ENCODE peak calls at places on chromosome 15, in five cellular contexts. X, Y, W, L and A are unnamed samples.

GRCh38 chr15:64247906-64248541 is 85.2 kb upstream of the PPIB start:
- DNase-seq in X (peak; percentile 90), Y (peak; percentile 95), W (no peak), L (peak; percentile 59), A (peak; percentile 93)

GRCh38 chr15:91469627-91470567 is 369.8 kb downstream of the SV2B start:
- DNase-seq in X (no peak), Y (no peak), W (no peak), L (peak; percentile 44), A (no peak)

GRCh38 chr15:98663045-98663444 is 14.7 kb downstream of the IGF1R start:
- DNase-seq in X (no peak), Y (no peak), W (peak; percentile 59), L (no peak), A (no peak)

GRCh38 chr15:56351362-56351761 is 13.9 kb upstream of the TEX9 start:
- DNase-seq in X (no peak), Y (no peak), W (no peak), L (no peak), A (no peak)

GRCh38 chr15:41042851-41043250 is 73.2 kb downstream of the INO80 start:
- DNase-seq in X (no peak), Y (no peak), W (no peak), L (no peak), A (no peak)

GRCh38 chr15:60840703-60841411 is 361.9 kb upstream of the ICE2 start:
- DNase-seq in X (no peak), Y (no peak), W (no peak), L (no peak), A (no peak)

GRCh38 chr15:77419836-77420609 is at the start of gene PEAK1:
- DNase-seq in X (peak; percentile 98), Y (peak; percentile 99), W (peak; percentile 98), L (peak; percentile 93), A (peak; percentile 97)

GRCh38 chr15:88911766-88912118 is 1.4 kb downstream of the MFGE8 start:
- DNase-seq in X (peak; percentile 70), Y (peak; percentile 53), W (no peak), L (peak; percentile 58), A (no peak)

GRCh38 chr15:27017168-27017809 is 46.3 kb downstream of the GABRG3 start:
- DNase-seq in X (peak; percentile 58), Y (peak; percentile 81), W (peak; percentile 94), L (peak; percentile 71), A (peak; percentile 73)

DNA sequence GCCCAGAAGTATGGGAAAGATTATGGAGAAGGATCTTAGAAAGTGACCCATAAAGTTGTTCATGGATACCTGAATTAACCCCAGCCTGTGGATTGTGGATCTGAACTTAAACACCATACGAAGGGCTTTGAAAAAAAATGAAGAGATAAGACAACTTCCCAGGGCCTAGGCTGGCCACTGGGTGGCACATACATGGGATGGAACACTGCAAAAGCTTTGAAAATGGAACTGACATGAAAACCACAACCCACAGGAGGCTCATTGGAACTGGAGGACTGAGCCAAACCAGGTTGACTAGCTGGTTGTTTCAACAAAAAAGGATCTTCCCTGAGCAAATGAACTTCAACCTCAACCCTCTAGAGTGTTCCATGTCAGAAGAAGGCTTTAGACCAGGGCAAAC is 34.5 kb downstream of the FMN1 start:
- DNase-seq in X (no peak), Y (peak; percentile 20), W (no peak), L (no peak), A (no peak)
- H3K27ac ChIP-seq in X (no peak overlapping the region), Y (no peak overlapping the region), W (no peak overlapping the region), L (no peak overlapping the region), A (no peak overlapping the region)

GRCh38 chr15:92655178-92655995 is at the start of gene FAM174B:
- DNase-seq in X (no peak), Y (peak; percentile 68), W (peak; percentile 78), L (no peak), A (no peak)
- H3K4me3 ChIP-seq in X (peak within 1 kb of the TSS; percentile 43), Y (peak within 1 kb of the TSS; percentile 57), W (peak within 1 kb of the TSS; percentile 57), L (no peak within 1 kb of the TSS), A (no peak within 1 kb of the TSS)

GRCh38 chr15:36090276-36090946 is 489.0 kb upstream of the CDIN1 start:
- DNase-seq in X (no peak), Y (no peak), W (no peak), L (no peak), A (no peak)
- TF ChIP-seq MAFK in X (no peak), Y (no peak), W (no peak), L (no peak), A (no peak)

GRCh38 chr15:96342143-96342466 is 11.6 kb downstream of the NR2F2 start:
- DNase-seq in X (no peak), Y (no peak), W (no peak), L (no peak), A (no peak)
- H3K27ac ChIP-seq in X (peak overlapping the region; percentile 88), Y (no peak overlapping the region), W (no peak overlapping the region), L (no peak overlapping the region), A (no peak overlapping the region)

GRCh38 chr15:31560643-31561042 is 234.0 kb downstream of the KLF13 start:
- DNase-seq in X (no peak), Y (no peak), W (no peak), L (no peak), A (no peak)
- H3K4me3 ChIP-seq in X (no peak overlapping the region), Y (no peak overlapping the region), W (no peak overlapping the region), L (no peak overlapping the region), A (no peak overlapping the region)

GRCh38 chr15:84797801-84798200 is 19.4 kb upstream of the ALPK3 start:
- DNase-seq in X (no peak), Y (no peak), W (no peak), L (no peak), A (no peak)

GRCh38 chr15:84798436-84798946 is 18.7 kb upstream of the ALPK3 start:
- DNase-seq in X (no peak), Y (no peak), W (no peak), L (no peak), A (no peak)

GRCh38 chr15:84800365-84800806 is 16.8 kb upstream of the ALPK3 start:
- DNase-seq in X (no peak), Y (no peak), W (no peak), L (no peak), A (no peak)

GRCh38 chr15:84797212-84797611 is 19.9 kb upstream of the ALPK3 start:
- DNase-seq in X (peak; percentile 87), Y (no peak), W (no peak), L (no peak), A (no peak)

DNA sequence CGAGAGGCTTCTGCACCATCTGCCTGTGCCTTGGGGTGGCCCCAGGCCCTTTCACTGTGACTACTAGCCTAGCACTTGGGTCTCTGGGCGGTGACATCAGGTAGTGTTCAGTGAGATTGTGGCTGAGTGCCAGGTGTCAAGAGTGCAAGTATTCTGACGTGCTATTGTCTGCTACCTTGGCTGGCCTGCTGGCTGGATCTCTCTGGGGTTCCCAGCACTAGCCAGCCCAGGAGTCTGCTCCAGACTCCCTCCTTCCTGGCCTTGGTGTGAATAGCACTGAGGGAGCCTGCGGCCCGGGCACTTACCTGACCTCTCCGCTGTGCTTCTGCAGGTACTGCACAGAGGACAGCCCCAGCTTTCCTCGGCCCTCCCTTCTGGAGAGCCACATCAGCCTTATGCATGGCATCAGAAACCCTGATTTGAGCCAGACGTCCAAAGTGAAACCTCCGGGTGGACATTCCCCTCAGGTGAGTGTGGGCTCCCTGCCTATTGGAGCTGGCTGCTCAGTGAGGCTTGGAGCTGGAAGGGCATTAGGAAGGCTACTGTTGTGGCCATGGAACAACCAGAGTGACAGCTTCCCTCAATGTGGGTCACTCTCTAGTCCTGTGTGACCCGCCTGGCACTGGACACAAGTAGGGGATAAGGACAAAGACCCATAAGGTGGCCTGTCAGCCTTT is 17.5 kb upstream of the ALPK3 start:
- DNase-seq in X (no peak), Y (no peak), W (no peak), L (no peak), A (no peak)
- TF ChIP-seq MAFK in X (no peak), Y (no peak), W (no peak), L (no peak), A (no peak)

GRCh38 chr15:73992594-73992898 is 451 bp upstream of the STOML1 start:
- DNase-seq in X (no peak), Y (no peak), W (no peak), L (no peak), A (no peak)
- H3K27ac ChIP-seq in X (peak overlapping the region; percentile 88), Y (peak overlapping the region; percentile 68), W (no peak overlapping the region), L (peak overlapping the region; percentile 52), A (no peak overlapping the region)

GRCh38 chr15:74130089-74130848 is at the start of gene ISLR2:
- DNase-seq in X (no peak), Y (no peak), W (no peak), L (peak; percentile 45), A (no peak)
- H3K4me3 ChIP-seq in X (no peak within 1 kb of the TSS), Y (peak within 1 kb of the TSS; percentile 36), W (peak within 1 kb of the TSS; percentile 31), L (no peak within 1 kb of the TSS), A (no peak within 1 kb of the TSS)

GRCh38 chr15:95325763-95326688 is 1004.5 kb upstream of the NR2F2 start:
- DNase-seq in X (no peak), Y (no peak), W (no peak), L (no peak), A (no peak)
- TF ChIP-seq MAFK in X (no peak), Y (no peak), W (no peak), L (no peak), A (no peak)

DNA sequence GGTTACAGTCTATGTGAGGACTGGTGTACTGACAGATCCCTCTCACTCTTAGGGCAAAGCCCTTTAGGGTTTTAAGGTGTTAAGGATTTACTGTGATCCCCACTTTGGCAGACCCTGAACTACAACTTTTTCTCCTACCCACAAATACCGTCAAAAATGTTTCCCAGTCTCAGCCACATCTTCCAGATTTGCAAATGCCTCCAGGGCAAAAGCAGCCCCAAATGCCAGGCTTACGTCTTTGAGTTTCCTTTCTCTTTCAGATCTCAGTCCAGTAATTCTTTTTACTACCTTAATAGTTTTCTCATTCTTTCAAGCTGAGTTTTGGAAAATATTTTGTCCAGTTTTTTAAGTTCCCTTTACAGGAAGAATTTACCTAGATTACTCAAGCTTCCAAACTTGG is 13.4 kb upstream of the ITGA11 start:
- DNase-seq in X (no peak), Y (no peak), W (no peak), L (no peak), A (no peak)
- H3K27ac ChIP-seq in X (no peak overlapping the region), Y (no peak overlapping the region), W (no peak overlapping the region), L (no peak overlapping the region), A (no peak overlapping the region)